ENCODE peak calls at places on chromosomes 4 and X, in five cellular contexts. J, D, B, X and C are unnamed samples.

GRCh38 chr4:186758929-186759682 is 35.5 kb upstream of the FAT1 start:
- DNase-seq in X (no peak), D (no peak), B (no peak), J (no peak), C (no peak)

GRCh38 chr4:8157496-8157895 is 1.1 kb downstream of the ABLIM2 start:
- DNase-seq in B (no peak), D (peak; percentile 28), J (no peak), X (no peak), C (no peak)

GRCh38 chr4:10092481-10093272 is 23.9 kb downstream of the WDR1 start:
- DNase-seq in X (no peak), B (no peak), J (no peak), D (peak; percentile 29), C (no peak)

GRCh38 chr4:109389367-109390118 is 44.1 kb upstream of the SEC24B start:
- DNase-seq in X (peak; percentile 86), B (peak; percentile 11), J (no peak), D (no peak), C (peak; percentile 44)

GRCh38 chrX:100648601-100649417 is 4.8 kb downstream of the SRPX2 start:
- DNase-seq in D (peak; percentile 45), B (peak; percentile 47), J (no peak), X (no peak), C (no peak)

GRCh38 chr4:86927843-86928395 is 6.9 kb upstream of the AFF1 start:
- DNase-seq in J (no peak), B (peak; percentile 66), D (no peak), X (no peak), C (no peak)

GRCh38 chrX:129144172-129145038 is 378.9 kb downstream of the SMARCA1 start:
- DNase-seq in B (no peak), X (no peak), J (no peak), D (no peak), C (no peak)

GRCh38 chr4:27720010-27720766 is 859.5 kb downstream of the STIM2 start:
- DNase-seq in X (peak; percentile 11), D (no peak), J (no peak), B (no peak), C (no peak)

GRCh38 chr4:187209921-187210613 is 486.4 kb upstream of the FAT1 start:
- DNase-seq in J (no peak), X (no peak), D (no peak), B (peak; percentile 51), C (no peak)

GRCh38 chr4:106530816-106531215 is 162.2 kb upstream of the GIMD1 start:
- DNase-seq in J (no peak), D (no peak), B (no peak), X (no peak), C (no peak)

GRCh38 chr4:2047781-2048581 is 11.1 kb upstream of the NAT8L start:
- DNase-seq in D (no peak), B (peak; percentile 2), J (no peak), X (no peak), C (no peak)

GRCh38 chr4:15914291-15914690 is 24.2 kb downstream of the FGFBP1 start:
- DNase-seq in B (no peak), D (no peak), J (no peak), X (no peak), C (no peak)

GRCh38 chr4:169268951-169269781 is 1.6 kb downstream of the SH3RF1 start:
- DNase-seq in J (no peak), B (peak; percentile 54), X (no peak), D (peak; percentile 26), C (no peak)

GRCh38 chr4:149999485-150000074 is 78.7 kb upstream of the DCLK2 start:
- DNase-seq in D (peak; percentile 64), X (peak; percentile 65), J (peak; percentile 60), B (peak; percentile 68), C (peak; percentile 32)

GRCh38 chr4:182179105-182179504 is 64.1 kb upstream of the TENM3 start:
- DNase-seq in X (no peak), J (no peak), B (no peak), D (peak; percentile 87), C (no peak)

GRCh38 chrX:20523626-20524312 is 257.1 kb upstream of the RPS6KA3 start:
- DNase-seq in D (no peak), X (peak; percentile 36), B (no peak), J (no peak), C (no peak)

GRCh38 chr4:30714408-30715031 is 5.6 kb upstream of the PCDH7 start:
- DNase-seq in J (peak; percentile 73), X (peak; percentile 42), B (peak; percentile 79), D (peak; percentile 80), C (peak; percentile 4)

GRCh38 chr4:144582975-144583374 is 63.0 kb upstream of the HHIP start:
- DNase-seq in D (no peak), B (peak; percentile 12), X (no peak), J (no peak), C (no peak)

GRCh38 chrX:153495903-153496629 is 1.3 kb downstream of the BGN start:
- DNase-seq in J (no peak), D (no peak), X (no peak), B (no peak), C (no peak)

DNA sequence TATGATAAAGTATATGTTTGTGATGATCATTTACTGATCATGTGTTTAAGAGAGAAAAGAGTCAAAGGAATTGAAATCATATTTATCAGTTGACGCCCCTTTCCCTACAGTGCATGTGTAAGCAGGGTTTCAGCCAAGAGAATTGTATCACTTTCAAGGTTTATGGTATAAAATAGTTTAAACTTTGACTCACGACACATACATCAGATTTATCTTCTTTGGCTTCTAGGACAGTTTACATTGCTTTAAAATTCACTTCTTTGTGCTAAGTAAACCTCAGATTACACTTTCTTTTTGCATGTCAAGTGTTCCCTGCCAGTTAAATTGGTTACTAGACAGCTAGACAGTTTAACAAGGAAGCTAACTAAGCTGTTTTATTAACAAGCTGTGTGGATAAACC is 86.3 kb upstream of the MYOZ2 start:
- DNase-seq in X (no peak), D (no peak), J (no peak), B (no peak), C (no peak)
- H2AFZ ChIP-seq in X (no peak overlapping the region), D (no peak overlapping the region), J (no peak overlapping the region), B (no peak overlapping the region), C (no peak overlapping the region)

GRCh38 chr4:5953003-5953951 is 60.4 kb upstream of the CRMP1 start:
- DNase-seq in B (no peak), D (no peak), X (no peak), J (no peak), C (no peak)
- H3K4me2 ChIP-seq in B (no peak overlapping the region), D (no peak overlapping the region), X (no peak overlapping the region), J (no peak overlapping the region), C (no peak overlapping the region)

GRCh38 chrX:102887687-102888086 is 49.4 kb upstream of the RAB40AL start:
- DNase-seq in D (no peak), J (no peak), X (no peak), B (no peak), C (no peak)

GRCh38 chrX:102883491-102883890 is 53.6 kb upstream of the RAB40AL start:
- DNase-seq in B (no peak), D (peak; percentile 11), X (no peak), J (no peak), C (no peak)
- TF ChIP-seq EZH2phosphoT487 in B (no peak), D (no peak), X (no peak), J (no peak), C (no peak)

GRCh38 chrX:4314586-4314985 is 601.1 kb upstream of the PRKX start:
- DNase-seq in B (no peak), J (no peak), X (no peak), D (no peak), C (no peak)
- H2AFZ ChIP-seq in B (no peak overlapping the region), J (no peak overlapping the region), X (no peak overlapping the region), D (no peak overlapping the region), C (no peak overlapping the region)

DNA sequence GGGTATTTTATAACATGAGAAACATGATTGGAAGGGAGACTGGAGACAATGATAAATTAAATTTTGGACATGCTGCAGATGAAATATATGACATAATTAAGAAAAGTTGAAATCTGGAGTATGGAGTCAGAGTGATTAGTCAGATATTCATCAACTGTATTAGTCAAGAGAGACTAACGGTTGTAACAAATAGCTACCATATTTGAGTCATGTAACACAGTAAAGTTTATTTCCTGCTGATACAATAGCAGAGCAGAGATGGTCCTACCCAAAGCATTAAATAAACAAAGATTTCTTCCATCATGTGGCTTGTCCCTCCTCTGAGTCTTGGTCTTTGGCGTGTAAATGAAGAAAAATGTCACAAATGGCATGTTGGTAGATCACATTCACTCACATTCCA is 321.3 kb downstream of the GALNTL6 start:
- DNase-seq in D (no peak), J (no peak), B (no peak), X (no peak), C (no peak)
- H3K4me2 ChIP-seq in D (no peak overlapping the region), J (no peak overlapping the region), B (no peak overlapping the region), X (no peak overlapping the region), C (no peak overlapping the region)

DNA sequence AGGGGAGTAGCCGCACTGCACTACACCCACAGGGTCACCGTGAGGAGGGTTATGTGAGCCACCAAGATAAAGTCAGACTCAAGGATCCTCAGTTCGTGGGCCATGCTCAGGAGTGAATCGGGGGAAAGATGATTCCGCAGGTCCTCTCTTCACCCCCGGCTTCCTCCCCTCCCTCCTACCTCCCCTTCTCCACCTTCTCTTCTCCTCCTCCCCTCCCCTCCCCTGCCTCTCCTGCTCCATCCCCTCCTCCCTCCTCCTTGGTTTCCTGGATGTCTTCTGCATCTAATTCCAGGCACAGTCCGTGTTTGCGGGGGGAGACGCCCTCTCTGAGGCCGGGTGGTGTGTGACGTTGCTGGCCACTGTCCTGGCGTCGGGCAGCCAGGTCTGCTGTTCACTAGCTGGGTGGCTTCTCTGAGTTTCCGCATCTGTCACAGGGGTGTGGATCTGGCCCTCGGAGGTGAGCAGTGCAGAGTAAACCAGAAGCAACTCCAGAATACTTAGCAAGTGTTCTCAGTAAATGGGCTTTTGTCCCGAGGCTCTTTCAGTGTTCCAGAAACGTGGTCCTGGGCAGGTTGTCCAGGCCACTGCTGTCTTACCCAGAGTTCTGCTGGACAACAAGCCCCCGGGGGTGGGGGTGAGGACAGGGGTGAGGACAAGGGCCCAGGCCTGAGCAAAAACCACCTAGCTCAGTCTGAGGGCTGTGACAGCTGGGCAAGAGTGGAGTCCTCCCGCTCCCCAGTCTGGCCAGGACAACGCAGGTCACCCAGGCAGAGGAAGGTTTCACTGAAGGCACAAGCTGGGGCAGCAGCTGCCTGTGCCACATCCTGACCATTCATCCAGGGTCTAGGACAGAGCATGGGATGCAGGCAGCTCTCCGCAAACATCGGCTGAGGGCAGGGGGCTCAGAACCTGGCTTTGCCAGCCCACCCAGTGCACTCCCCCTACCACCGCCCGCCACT is 92.3 kb downstream of the PPP2R2C start:
- DNase-seq in X (no peak), J (no peak), B (no peak), D (no peak), C (no peak)
- TF ChIP-seq EZH2phosphoT487 in X (no peak), J (no peak), B (no peak), D (no peak), C (no peak)

GRCh38 chr4:64774626-64775025 is 365.4 kb upstream of the TECRL start:
- DNase-seq in B (no peak), J (no peak), D (no peak), X (no peak), C (no peak)
- H2AFZ ChIP-seq in B (no peak overlapping the region), J (no peak overlapping the region), D (no peak overlapping the region), X (no peak overlapping the region), C (no peak overlapping the region)